ENCODE peak calls at places on chromosomes 5 and 9, in seven cellular contexts. H, P, M, V, D, I and S are unnamed samples.
A peak's percentile ranks its signal among the peaks of the same experiment; 100 is the strongest.

GRCh38 chr5:115460476-115460875 is 84.1 kb downstream of the FEM1C start:
- DNase-seq in H (peak; percentile 72), P (no peak), M (peak; percentile 78), V (peak; percentile 92), D (no peak), I (peak; percentile 80), S (no peak)

GRCh38 chr5:152853361-152853760 is 448.3 kb upstream of the NMUR2 start:
- DNase-seq in H (no peak), P (no peak), M (no peak), V (no peak), D (no peak), I (no peak), S (no peak)

GRCh38 chr9:22147818-22148573 is 138.9 kb upstream of the CDKN2B start:
- DNase-seq in H (no peak), P (no peak), M (no peak), V (peak; percentile 98), D (no peak), I (no peak), S (no peak)

GRCh38 chr9:114674798-114675554 is 7.0 kb downstream of the TEX48 start:
- DNase-seq in H (no peak), P (no peak), M (no peak), V (peak; percentile 61), D (no peak), I (no peak), S (no peak)

GRCh38 chr9:70340572-70340971 is 73.9 kb downstream of the KLF9 start:
- DNase-seq in H (no peak), P (no peak), M (no peak), V (peak; percentile 57), D (no peak), I (no peak), S (no peak)

GRCh38 chr5:80704221-80704620 is 49.4 kb upstream of the DHFR start:
- DNase-seq in H (no peak), P (no peak), M (no peak), V (no peak), D (no peak), I (no peak), S (no peak)

GRCh38 chr5:61450880-61451279 is 118.8 kb downstream of the ZSWIM6 start:
- DNase-seq in H (no peak), P (no peak), M (no peak), V (peak; percentile 51), D (no peak), I (no peak), S (no peak)

GRCh38 chr9:111645806-111646205 is 14.7 kb downstream of the DNAJC25 start:
- DNase-seq in H (no peak), P (no peak), M (no peak), V (peak; percentile 36), D (no peak), I (no peak), S (no peak)

GRCh38 chr5:89932771-89933181 is 476.8 kb downstream of the CETN3 start:
- DNase-seq in H (no peak), P (no peak), M (no peak), V (no peak), D (no peak), I (no peak), S (no peak)

GRCh38 chr5:52709171-52709925 is 78.4 kb upstream of the ITGA1 start:
- DNase-seq in H (no peak), P (no peak), M (no peak), V (peak; percentile 42), D (no peak), I (no peak), S (no peak)

GRCh38 chr9:107807183-107807582 is 317.6 kb upstream of the KLF4 start:
- DNase-seq in H (no peak), P (no peak), M (no peak), V (peak; percentile 75), D (no peak), I (no peak), S (no peak)

GRCh38 chr5:170286532-170286931 is 11.0 kb downstream of the LCP2 start:
- DNase-seq in H (no peak), P (no peak), M (no peak), V (no peak), D (no peak), I (no peak), S (no peak)

GRCh38 chr5:128782446-128782845 is 182.8 kb upstream of the SLC27A6 start:
- DNase-seq in H (peak; percentile 77), P (no peak), M (peak; percentile 26), V (peak; percentile 85), D (no peak), I (peak; percentile 55), S (no peak)

GRCh38 chr9:120935383-120935857 is 8.8 kb upstream of the TRAF1 start:
- DNase-seq in H (peak; percentile 99), P (no peak), M (peak; percentile 96), V (peak; percentile 91), D (no peak), I (peak; percentile 95), S (peak; percentile 92)

GRCh38 chr9:108885643-108886348 is 23.7 kb downstream of the ACTL7A start:
- DNase-seq in H (no peak), P (no peak), M (no peak), V (peak; percentile 84), D (no peak), I (no peak), S (peak; percentile 79)

GRCh38 chr5:94217216-94217615 is 401.2 kb downstream of the KIAA0825 start:
- DNase-seq in H (no peak), P (no peak), M (no peak), V (peak; percentile 43), D (no peak), I (no peak), S (no peak)

GRCh38 chr5:94217745-94218144 is 400.7 kb downstream of the KIAA0825 start:
- DNase-seq in H (no peak), P (no peak), M (no peak), V (no peak), D (no peak), I (no peak), S (no peak)

GRCh38 chr5:94223231-94223630 is 395.2 kb downstream of the KIAA0825 start:
- DNase-seq in H (no peak), P (no peak), M (no peak), V (no peak), D (no peak), I (no peak), S (no peak)

DNA sequence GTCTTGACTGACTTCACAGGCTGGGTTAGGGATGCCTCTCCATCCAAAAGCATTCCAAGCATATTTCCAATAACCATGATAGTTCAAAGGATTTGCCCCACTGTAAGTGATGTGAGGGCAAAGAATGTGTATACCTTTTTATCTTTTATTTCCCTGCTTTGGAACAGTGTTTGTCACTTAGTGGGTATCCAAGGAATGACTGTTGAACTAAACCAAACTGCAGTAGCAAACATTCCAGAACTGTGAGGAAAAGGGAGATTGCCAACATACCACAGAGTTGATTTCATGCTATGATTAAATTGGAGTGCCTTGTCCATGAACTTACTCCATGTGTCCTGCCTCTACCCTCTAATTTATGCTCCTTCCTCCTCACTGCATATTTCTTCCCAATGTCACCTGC is 400.0 kb downstream of the KIAA0825 start:
- DNase-seq in H (no peak), P (no peak), M (no peak), V (peak; percentile 86), D (no peak), I (no peak), S (no peak)
- H3K27ac ChIP-seq in H (no peak overlapping the region), P (no peak overlapping the region), M (no peak overlapping the region), V (no peak overlapping the region), D (no peak overlapping the region), I (no peak overlapping the region), S (no peak overlapping the region)

GRCh38 chr5:94615843-94616242 is 2.6 kb downstream of the KIAA0825 start:
- DNase-seq in H (no peak), P (no peak), M (no peak), V (no peak), D (no peak), I (no peak), S (no peak)

GRCh38 chr5:94621763-94622162 is 3.3 kb downstream of the SLF1 start:
- DNase-seq in H (no peak), P (no peak), M (no peak), V (no peak), D (no peak), I (no peak), S (no peak)

GRCh38 chr5:94620257-94620656 is 1.8 kb downstream of the SLF1 start:
- DNase-seq in H (no peak), P (no peak), M (no peak), V (no peak), D (no peak), I (no peak), S (no peak)

GRCh38 chr5:94618029-94618492 is 343 bp downstream of the KIAA0825 start:
- DNase-seq in H (peak; percentile 78), P (peak; percentile 1), M (peak; percentile 50), V (peak; percentile 57), D (peak; percentile 17), I (peak; percentile 69), S (peak; percentile 77)

DNA sequence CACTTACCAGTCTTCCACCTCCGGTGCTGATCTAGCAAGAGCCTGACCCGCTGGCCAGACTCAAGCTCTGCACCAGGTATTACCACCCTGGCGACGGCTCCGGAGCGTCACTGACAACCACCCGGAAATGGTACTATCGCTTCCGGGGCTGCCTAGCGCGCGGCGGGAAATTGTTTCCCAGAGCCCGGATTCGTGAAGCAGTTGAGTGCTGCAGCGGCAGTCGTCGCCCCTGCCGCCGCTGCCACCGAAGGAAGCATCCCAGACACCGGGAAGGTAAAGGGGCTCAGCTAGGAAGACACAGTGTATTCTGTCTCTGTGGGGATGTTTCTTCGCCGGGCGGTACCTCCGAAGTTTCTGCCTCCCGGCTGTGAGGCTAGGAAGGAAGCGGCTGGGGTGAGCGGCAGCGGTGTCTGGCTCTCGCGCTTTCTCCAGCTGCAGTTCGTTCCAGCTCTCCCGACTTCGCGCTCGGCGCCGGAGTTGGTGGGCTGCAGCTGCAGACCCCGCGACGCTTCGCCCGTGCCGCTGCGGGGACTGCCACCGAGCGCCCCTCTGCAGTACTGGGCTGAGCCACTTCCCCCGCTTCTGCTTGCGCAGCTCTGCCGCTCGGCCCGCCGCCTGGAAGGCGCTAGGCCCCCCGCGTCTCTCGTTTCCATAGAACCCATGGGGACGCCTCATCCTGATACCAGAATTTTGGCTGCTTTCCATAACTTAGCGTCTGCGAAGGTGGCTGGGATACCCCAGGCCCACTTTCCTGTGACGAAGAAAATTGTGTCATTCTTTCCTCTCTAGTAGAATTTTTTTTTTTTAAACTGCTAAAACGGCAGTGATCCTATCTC is at the start of the genes KIAA0825 and SLF1:
- DNase-seq in H (peak; percentile 86), P (peak; percentile 67), M (peak; percentile 85), V (peak; percentile 84), D (peak; percentile 79), I (peak; percentile 92), S (peak; percentile 93)
- H3K27ac ChIP-seq in H (peak within 1 kb of the TSS; percentile 85), P (peak within 1 kb of the TSS; percentile 66), M (peak within 1 kb of the TSS; percentile 67), V (peak within 1 kb of the TSS; percentile 64), D (peak within 1 kb of the TSS; percentile 72), I (peak within 1 kb of the TSS; percentile 63), S (peak within 1 kb of the TSS; percentile 88)

DNA sequence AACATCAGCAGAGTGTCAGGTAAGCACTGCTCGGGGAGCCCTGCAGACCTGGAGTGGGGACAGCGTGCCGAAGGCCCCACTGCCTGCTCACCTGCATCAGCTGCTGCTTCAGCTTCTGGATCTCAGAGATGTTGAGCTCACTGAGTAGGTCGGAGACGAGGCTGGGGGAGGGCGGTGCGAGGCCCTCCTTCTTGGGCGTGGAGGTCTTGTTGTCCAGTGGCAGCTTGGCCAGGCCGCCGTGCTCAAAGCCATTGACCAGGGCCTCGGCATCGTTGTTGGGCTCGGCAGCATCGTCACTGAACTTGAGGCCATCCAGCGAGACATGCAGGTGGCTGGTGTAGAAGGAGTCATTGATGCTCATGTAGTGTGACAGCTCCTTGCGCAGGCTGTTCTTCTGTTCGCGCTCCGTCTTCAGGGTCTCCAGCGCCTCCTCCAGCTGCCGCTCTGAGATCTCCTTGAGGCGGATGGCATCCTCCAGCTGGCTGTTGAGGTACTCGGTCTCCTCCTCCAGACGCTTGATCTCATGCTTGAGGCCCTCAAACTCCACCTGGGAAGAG is 44.3 kb downstream of the BICD2 start:
- DNase-seq in H (peak; percentile 44), P (no peak), M (no peak), V (no peak), D (no peak), I (no peak), S (peak; percentile 52)
- H3K27ac ChIP-seq in H (no peak overlapping the region), P (no peak overlapping the region), M (no peak overlapping the region), V (no peak overlapping the region), D (no peak overlapping the region), I (no peak overlapping the region), S (no peak overlapping the region)

GRCh38 chr5:78544531-78545200 is 103.9 kb downstream of the LHFPL2 start:
- DNase-seq in H (peak; percentile 61), P (no peak), M (no peak), V (peak; percentile 85), D (no peak), I (no peak), S (no peak)
- H3K27ac ChIP-seq in H (peak overlapping the region; percentile 26), P (no peak overlapping the region), M (peak overlapping the region; percentile 81), V (no peak overlapping the region), D (no peak overlapping the region), I (peak overlapping the region; percentile 42), S (no peak overlapping the region)